ENCODE peak calls at places on chromosomes 12 and 14, in eight cellular contexts. X is HCT116, U is RWPE1, Z is Panc1, B is nephron progenitor cell, L is BJ, Q is breast epithelium, E is progenitor cell of endocrine pancreas. I is an unnamed sample.

GRCh38 chr14:76456200-76456599 is 80.3 kb downstream of the ESRRB start:
- DNase-seq in X (peak), U (peak), Z (no peak), B (peak), L (no peak), Q (no peak), E (peak), I (peak)

GRCh38 chr12:29241821-29242591 is 92.9 kb downstream of the FAR2 start:
- DNase-seq in X (peak), U (peak), Z (peak), B (no peak), L (peak), Q (no peak), E (no peak), I (peak)

GRCh38 chr12:117125275-117125613 is 26.0 kb upstream of the TESC start:
- DNase-seq in X (no peak), U (no peak), Z (no peak), B (no peak), L (no peak), Q (no peak), E (no peak), I (no peak)

GRCh38 chr14:94867931-94868597 is 98.2 kb upstream of the GSC start:
- DNase-seq in X (no peak), U (no peak), Z (no peak), B (no peak), L (no peak), Q (no peak), E (no peak), I (peak)

GRCh38 chr12:81627336-81628189 is 131.6 kb downstream of the PPFIA2 start:
- DNase-seq in X (peak), U (peak), Z (peak), B (no peak), L (no peak), Q (no peak), E (no peak), I (peak)

GRCh38 chr12:57735198-57735855 is 3.2 kb downstream of the AGAP2 start:
- DNase-seq in X (no peak), U (no peak), Z (no peak), B (no peak), L (no peak), Q (no peak), E (no peak), I (no peak)

GRCh38 chr14:73241481-73242165 is 4.3 kb downstream of the PAPLN start:
- DNase-seq in X (no peak), U (no peak), Z (no peak), B (no peak), L (no peak), Q (peak), E (no peak), I (no peak)

GRCh38 chr14:20489093-20489994 is 16.0 kb upstream of the RNASE10 start:
- DNase-seq in X (no peak), U (peak), Z (no peak), B (peak), L (no peak), Q (no peak), E (no peak), I (peak)

GRCh38 chr12:47715393-47715876 is 9.6 kb upstream of the RPAP3 start:
- DNase-seq in X (peak), U (peak), Z (no peak), B (peak), L (no peak), Q (peak), E (peak), I (peak)

GRCh38 chr12:124036117-124037109 is 63.4 kb downstream of the ZNF664 start:
- DNase-seq in X (peak), U (peak), Z (peak), B (peak), L (no peak), Q (no peak), E (no peak), I (peak)

GRCh38 chr14:21264025-21264801 is 5.0 kb downstream of the HNRNPC start:
- DNase-seq in X (no peak), U (peak), Z (no peak), B (no peak), L (peak), Q (no peak), E (no peak), I (peak)

GRCh38 chr14:96038920-96039632 is at the start of gene C14orf132:
- DNase-seq in X (peak), U (peak), Z (no peak), B (peak), L (no peak), Q (no peak), E (peak), I (no peak)

GRCh38 chr14:66005899-66006434 is 480.2 kb upstream of the CCDC196 start:
- DNase-seq in X (no peak), U (no peak), Z (no peak), B (no peak), L (no peak), Q (no peak), E (no peak), I (no peak)

GRCh38 chr14:93081875-93082570 is 33.7 kb downstream of the ITPK1 start:
- DNase-seq in X (no peak), U (no peak), Z (no peak), B (peak), L (no peak), Q (no peak), E (no peak), I (no peak)

GRCh38 chr12:100267603-100268281 is 765 bp downstream of the SCYL2 start:
- DNase-seq in X (no peak), U (peak), Z (no peak), B (no peak), L (peak), Q (no peak), E (no peak), I (peak)

GRCh38 chr14:95523818-95524448 is 7.5 kb upstream of the SYNE3 start:
- DNase-seq in X (no peak), U (no peak), Z (no peak), B (no peak), L (no peak), Q (no peak), E (no peak), I (no peak)

GRCh38 chr14:53946404-53947400 is 9.9 kb downstream of the BMP4 start:
- DNase-seq in X (no peak), U (no peak), Z (no peak), B (peak), L (no peak), Q (no peak), E (peak), I (no peak)

GRCh38 chr12:67456281-67456918 is 187.2 kb downstream of the CAND1 start:
- DNase-seq in X (no peak), U (peak), Z (no peak), B (no peak), L (peak), Q (no peak), E (no peak), I (peak)

GRCh38 chr12:130157998-130158774 is 4.1 kb upstream of the FZD10 start:
- DNase-seq in X (no peak), U (no peak), Z (no peak), B (no peak), L (no peak), Q (no peak), E (no peak), I (no peak)

GRCh38 chr12:69655616-69656336 is 43.3 kb downstream of the BEST3 start:
- DNase-seq in X (no peak), U (peak), Z (no peak), B (no peak), L (peak), Q (no peak), E (no peak), I (peak)

GRCh38 chr12:85923767-85924331 is 49.8 kb downstream of the NTS start:
- DNase-seq in X (peak), U (peak), Z (no peak), B (no peak), L (no peak), Q (no peak), E (no peak), I (peak)
- TF ChIP-seq CTCF in X (peak), U (peak), Z (peak), B (peak), L (peak), Q (peak), E (peak), I (peak)

GRCh38 chr12:1542599-1542998 is 51.8 kb downstream of the FBXL14 start:
- DNase-seq in X (no peak), U (no peak), Z (no peak), B (no peak), L (no peak), Q (no peak), E (no peak), I (no peak)

GRCh38 chr12:1546931-1547640 is 47.3 kb downstream of the FBXL14 start:
- DNase-seq in X (no peak), U (no peak), Z (no peak), B (no peak), L (no peak), Q (peak), E (no peak), I (no peak)

GRCh38 chr12:1540690-1541089 is 53.7 kb downstream of the FBXL14 start:
- DNase-seq in X (peak), U (peak), Z (peak), B (no peak), L (no peak), Q (no peak), E (no peak), I (peak)

DNA sequence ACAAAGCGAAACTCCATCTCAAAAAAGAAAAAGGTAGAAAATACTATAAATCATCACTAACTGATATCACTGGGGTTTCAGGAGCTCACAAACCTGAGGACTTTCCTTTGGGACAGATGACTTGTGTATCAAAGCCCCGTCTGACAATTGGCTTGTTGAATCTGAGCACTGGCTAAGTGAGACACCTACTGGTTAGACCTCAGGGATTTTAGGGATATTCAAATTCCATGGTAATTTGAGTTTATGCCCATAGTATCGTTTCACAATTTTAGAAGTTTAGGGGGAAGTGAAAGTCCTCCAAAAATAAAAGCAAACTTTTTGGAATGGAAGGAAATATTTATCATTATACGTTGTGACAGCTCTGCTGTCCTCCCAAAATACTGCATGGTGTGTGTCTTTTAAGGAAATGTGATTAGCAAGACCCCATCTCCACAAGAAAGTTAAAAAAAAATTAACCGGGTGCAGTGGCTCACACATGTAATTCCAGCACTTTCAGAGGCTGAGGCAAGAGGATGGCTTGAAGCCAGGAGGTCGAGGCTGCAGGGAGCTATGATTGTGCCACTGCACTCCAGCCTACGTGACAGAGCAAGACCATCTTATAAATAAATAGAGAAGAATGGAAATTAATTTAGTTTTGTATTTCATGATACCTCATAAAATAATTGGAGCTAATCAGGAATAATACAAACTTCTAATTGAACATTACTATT is 49.2 kb downstream of the FBXL14 start:
- DNase-seq in X (peak), U (no peak), Z (no peak), B (no peak), L (no peak), Q (peak), E (no peak), I (peak)
- TF ChIP-seq CTCF in X (peak), U (no peak), Z (no peak), B (no peak), L (peak), Q (no peak), E (no peak), I (peak)

GRCh38 chr14:104341532-104342434 is 203.4 kb downstream of the KIF26A start:
- DNase-seq in X (peak), U (peak), Z (no peak), B (peak), L (no peak), Q (peak), E (peak), I (peak)
- TF ChIP-seq CTCF in X (peak), U (peak), Z (peak), B (peak), L (no peak), Q (no peak), E (peak), I (peak)

DNA sequence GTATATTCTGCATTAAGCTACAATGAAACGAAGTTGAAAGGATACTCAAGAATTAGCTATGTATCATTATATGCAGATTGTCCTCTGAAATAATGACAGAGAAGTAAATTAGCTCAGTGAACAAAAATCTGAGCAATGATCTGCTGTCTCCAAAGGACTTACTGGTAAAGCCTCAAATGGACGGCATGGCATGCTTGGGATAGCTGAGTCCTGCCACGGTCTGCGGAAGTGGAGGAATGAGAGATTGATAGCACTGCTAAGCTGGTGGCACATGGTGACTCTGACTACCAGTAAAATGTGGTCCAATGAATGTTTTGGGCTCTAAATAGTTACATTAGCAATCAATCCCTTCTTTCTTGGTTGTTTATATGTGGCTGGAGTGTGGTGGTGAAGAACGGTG is 3.7 kb upstream of the DENND5B start:
- DNase-seq in X (no peak), U (no peak), Z (no peak), B (peak), L (no peak), Q (no peak), E (no peak), I (no peak)
- TF ChIP-seq CTCF in X (no peak), U (no peak), Z (no peak), B (no peak), L (no peak), Q (no peak), E (no peak), I (no peak)

GRCh38 chr12:59595097-59595496 is 732 bp upstream of the SLC16A7 start:
- DNase-seq in X (no peak), U (no peak), Z (no peak), B (no peak), L (no peak), Q (no peak), E (no peak), I (peak)

GRCh38 chr12:59595557-59596231 is at the start of gene SLC16A7:
- DNase-seq in X (peak), U (peak), Z (no peak), B (peak), L (peak), Q (peak), E (peak), I (peak)

GRCh38 chr12:59600174-59600573 is 4.3 kb downstream of the SLC16A7 start:
- DNase-seq in X (no peak), U (no peak), Z (no peak), B (no peak), L (peak), Q (no peak), E (no peak), I (peak)

GRCh38 chr12:59596232-59597143 is 659 bp downstream of the SLC16A7 start:
- DNase-seq in X (peak), U (peak), Z (no peak), B (peak), L (peak), Q (peak), E (peak), I (peak)
- TF ChIP-seq CTCF in X (no peak), U (peak), Z (no peak), B (no peak), L (peak), Q (no peak), E (no peak), I (no peak)

GRCh38 chr14:43539210-43539609 is 967.9 kb downstream of the FSCB start:
- DNase-seq in X (peak), U (peak), Z (peak), B (no peak), L (no peak), Q (no peak), E (no peak), I (peak)
- TF ChIP-seq CTCF in X (peak), U (peak), Z (peak), B (peak), L (no peak), Q (peak), E (peak), I (peak)

GRCh38 chr12:106918746-106919145 is 37.0 kb upstream of the TMEM263 start:
- DNase-seq in X (peak), U (peak), Z (peak), B (peak), L (no peak), Q (no peak), E (no peak), I (peak)
- TF ChIP-seq CTCF in X (peak), U (peak), Z (peak), B (peak), L (peak), Q (no peak), E (peak), I (peak)

GRCh38 chr12:79552186-79552585 is 138.6 kb downstream of the PAWR start:
- DNase-seq in X (no peak), U (no peak), Z (no peak), B (no peak), L (no peak), Q (no peak), E (no peak), I (no peak)

GRCh38 chr12:79558924-79559469 is 131.8 kb downstream of the PAWR start:
- DNase-seq in X (no peak), U (no peak), Z (no peak), B (no peak), L (no peak), Q (no peak), E (no peak), I (no peak)

GRCh38 chr12:79557690-79558315 is 133.0 kb downstream of the PAWR start:
- DNase-seq in X (no peak), U (no peak), Z (no peak), B (no peak), L (peak), Q (no peak), E (no peak), I (no peak)

GRCh38 chr12:79553863-79554574 is 136.7 kb downstream of the PAWR start:
- DNase-seq in X (no peak), U (no peak), Z (no peak), B (no peak), L (no peak), Q (no peak), E (no peak), I (no peak)

GRCh38 chr12:79555006-79555925 is 135.5 kb downstream of the PAWR start:
- DNase-seq in X (peak), U (no peak), Z (no peak), B (no peak), L (no peak), Q (no peak), E (no peak), I (peak)
- TF ChIP-seq CTCF in X (peak), U (peak), Z (peak), B (peak), L (peak), Q (peak), E (peak), I (peak)

DNA sequence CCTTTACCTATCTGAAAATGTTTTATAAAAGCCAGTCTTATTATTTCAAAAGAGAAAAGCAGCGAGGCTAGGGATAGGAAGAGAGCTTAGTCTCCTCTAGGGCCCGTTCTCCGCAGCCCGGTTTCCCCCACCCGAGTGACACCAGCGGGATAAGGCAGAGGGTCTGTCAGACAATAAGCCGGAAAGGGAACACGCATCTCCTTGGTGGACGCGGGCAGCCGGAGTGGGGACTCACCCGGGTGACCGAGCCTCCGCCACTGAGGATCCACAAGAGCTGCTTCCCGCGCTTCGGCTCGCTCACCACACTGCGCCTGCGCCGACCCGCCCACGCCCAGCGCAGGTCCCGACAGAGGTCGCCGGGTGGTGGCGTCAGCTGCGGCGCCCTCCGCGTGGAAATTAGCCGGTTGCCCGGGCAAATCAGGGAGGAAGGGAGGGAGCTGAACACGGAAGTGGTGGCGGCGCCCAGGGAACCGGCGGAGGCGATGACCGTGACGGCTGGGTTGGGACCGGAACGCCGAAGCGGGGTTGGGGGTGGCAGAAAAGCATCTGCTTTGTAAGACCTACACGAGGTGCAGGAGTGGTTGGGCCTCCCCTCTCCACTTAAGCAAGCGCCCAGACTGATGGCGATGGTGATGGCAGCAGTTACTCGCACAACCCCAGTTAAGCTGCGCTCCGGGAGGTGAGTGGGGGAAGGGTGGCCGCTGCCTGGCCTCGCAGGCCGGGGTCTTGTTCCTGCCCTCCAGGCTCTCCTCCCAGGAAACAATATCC is at the start of the genes SOCS4 and WDHD1:
- DNase-seq in X (peak), U (peak), Z (peak), B (peak), L (peak), Q (peak), E (peak), I (peak)
- TF ChIP-seq CTCF in X (no peak), U (no peak), Z (no peak), B (no peak), L (peak), Q (peak), E (peak), I (no peak)

DNA sequence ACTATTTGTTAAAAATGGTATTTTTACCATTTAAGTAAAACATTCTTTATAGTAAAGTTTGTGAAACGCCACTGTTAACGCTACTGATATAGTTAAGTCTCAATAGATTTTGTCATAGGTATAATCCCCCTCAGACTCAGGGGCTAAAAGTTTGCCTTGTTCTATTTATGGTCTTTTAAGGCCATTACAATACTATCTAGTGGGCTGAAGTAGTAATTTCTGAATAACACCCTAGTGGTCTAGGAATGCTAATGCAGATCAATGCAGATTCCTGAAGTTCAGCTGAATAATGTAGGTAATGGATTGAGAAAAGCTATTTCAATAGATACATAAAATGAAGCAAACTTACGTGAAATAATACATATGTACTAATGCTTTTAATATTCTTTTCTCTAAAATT is 989.3 kb upstream of the NOVA1 start:
- DNase-seq in X (no peak), U (no peak), Z (no peak), B (no peak), L (no peak), Q (no peak), E (no peak), I (no peak)
- TF ChIP-seq CTCF in X (no peak), U (no peak), Z (no peak), B (peak), L (no peak), Q (no peak), E (peak), I (no peak)

I was measured in MCF 10A.